ENCODE peak calls at places on chromosome 2, in six cellular contexts. O, X, T, L, P and Q are unnamed samples.

GRCh38 chr2:165406053-165406628 is 63.4 kb upstream of the CSRNP3 start:
- DNase-seq in O (no peak), P (no peak), L (peak; percentile 10), T (no peak), X (no peak), Q (peak; percentile 98)

GRCh38 chr2:101007415-101008345 is 5.6 kb downstream of the RPL31 start:
- DNase-seq in L (no peak), O (no peak), P (no peak), T (no peak), X (no peak), Q (no peak)

GRCh38 chr2:220241423-220241822 is 614.0 kb downstream of the SLC4A3 start:
- DNase-seq in O (no peak), P (no peak), T (no peak), L (no peak), X (no peak), Q (no peak)

GRCh38 chr2:101790856-101791255 is 93.3 kb downstream of the MAP4K4 start:
- DNase-seq in T (no peak), O (no peak), P (peak; percentile 91), L (no peak), X (no peak), Q (no peak)

GRCh38 chr2:65554765-65555561 is 122.6 kb upstream of the SPRED2 start:
- DNase-seq in P (no peak), O (peak; percentile 61), T (no peak), X (no peak), L (no peak), Q (no peak)

GRCh38 chr2:177275041-177275440 is 10.5 kb upstream of the NFE2L2 start:
- DNase-seq in L (no peak), T (no peak), X (no peak), O (no peak), P (no peak), Q (no peak)

GRCh38 chr2:1714291-1715064 is 29.8 kb downstream of the PXDN start:
- DNase-seq in O (no peak), L (no peak), T (no peak), P (no peak), X (no peak), Q (no peak)

GRCh38 chr2:38444247-38444646 is 67.2 kb upstream of the ATL2 start:
- DNase-seq in L (no peak), O (no peak), P (no peak), X (no peak), T (no peak), Q (no peak)

GRCh38 chr2:164369416-164369815 is 251.9 kb downstream of the GRB14 start:
- DNase-seq in T (no peak), O (no peak), L (no peak), P (no peak), X (no peak), Q (no peak)

GRCh38 chr2:224946911-224947310 is 95.4 kb downstream of the DOCK10 start:
- DNase-seq in O (no peak), X (no peak), T (no peak), L (no peak), P (peak; percentile 27), Q (no peak)

GRCh38 chr2:186256540-186256939 is 229.5 kb upstream of the ZC3H15 start:
- DNase-seq in O (no peak), P (peak; percentile 25), X (no peak), T (peak; percentile 22), L (no peak), Q (peak; percentile 76)

GRCh38 chr2:128369126-128369555 is 50.5 kb upstream of the HS6ST1 start:
- DNase-seq in O (no peak), P (no peak), X (peak; percentile 23), T (no peak), L (peak; percentile 37), Q (no peak)

GRCh38 chr2:129103922-129104878 is 785.5 kb upstream of the HS6ST1 start:
- DNase-seq in T (no peak), X (no peak), P (no peak), O (no peak), L (no peak), Q (no peak)

GRCh38 chr2:177093384-177093783 is 119.2 kb upstream of the HNRNPA3 start:
- DNase-seq in T (no peak), X (no peak), O (no peak), P (no peak), L (no peak), Q (no peak)

GRCh38 chr2:120350801-120351324 is 4.9 kb downstream of the INHBB start:
- DNase-seq in X (no peak), O (no peak), L (no peak), T (no peak), P (no peak), Q (no peak)

GRCh38 chr2:105604938-105605337 is 139.8 kb upstream of the NCK2 start:
- DNase-seq in L (no peak), O (no peak), X (peak; percentile 60), T (no peak), P (no peak), Q (no peak)

GRCh38 chr2:15790326-15790725 is 150.0 kb upstream of the MYCN start:
- DNase-seq in P (no peak), X (no peak), T (no peak), L (no peak), O (no peak), Q (no peak)

GRCh38 chr2:191030521-191031154 is 16.7 kb upstream of the STAT1 start:
- DNase-seq in P (no peak), T (peak; percentile 42), L (peak; percentile 31), O (no peak), X (no peak), Q (peak; percentile 55)

GRCh38 chr2:7241041-7241440 is 323.8 kb downstream of the RNF144A start:
- DNase-seq in P (no peak), O (no peak), X (no peak), T (no peak), L (no peak), Q (no peak)

GRCh38 chr2:47801118-47801517 is 18.2 kb downstream of the MSH6 start:
- DNase-seq in L (no peak), X (no peak), T (no peak), P (no peak), O (no peak), Q (no peak)